ENCODE peak calls at places on chromosome 12, in ten cellular contexts. D is prostate gland, L is ovary, W is IMR-90, Z is caudate nucleus, R is epithelial cell of prostate, Y is cardiac muscle cell, S is heart left ventricle, X is breast epithelium, O is stomach. C is an unnamed sample.
A peak's percentile ranks its signal among the peaks of the same experiment; 100 is the strongest.

GRCh38 chr12:8996682-8997405 is 7.5 kb downstream of the KLRG1 start:
- DNase-seq in Z (no peak), W (peak; percentile 49), R (peak; percentile 26), L (no peak), Y (peak; percentile 16), X (no peak), S (no peak), D (no peak), O (no peak), C (no peak)

GRCh38 chr12:20410746-20411145 is 42.4 kb downstream of the PDE3A start:
- DNase-seq in S (no peak), Z (no peak), D (no peak), W (no peak), R (no peak), Y (peak; percentile 42), O (no peak), X (no peak), L (no peak), C (no peak)

GRCh38 chr12:20602671-20603402 is 92.3 kb upstream of the SLCO1C1 start:
- DNase-seq in S (no peak), W (peak; percentile 88), X (no peak), L (no peak), Z (no peak), Y (peak; percentile 67), O (no peak), R (no peak), D (no peak), C (no peak)

GRCh38 chr12:118189761-118190181 is 53.8 kb downstream of the PEBP1 start:
- DNase-seq in L (peak; percentile 23), R (no peak), Z (no peak), Y (peak; percentile 71), O (no peak), D (peak; percentile 16), W (peak; percentile 82), S (no peak), X (no peak), C (no peak)

GRCh38 chr12:115245005-115245404 is 561.0 kb upstream of the TBX3 start:
- DNase-seq in O (no peak), R (no peak), Y (no peak), W (no peak), Z (no peak), L (no peak), D (no peak), X (no peak), S (peak; percentile 25), C (no peak)

GRCh38 chr12:81758421-81759214 is 532 bp downstream of the PPFIA2 start:
- DNase-seq in Z (no peak), S (no peak), L (no peak), O (no peak), D (no peak), Y (peak; percentile 51), R (no peak), W (no peak), X (no peak), C (no peak)

GRCh38 chr12:88036368-88036965 is 7.3 kb upstream of the C12orf50 start:
- DNase-seq in Y (peak; percentile 34), W (peak; percentile 59), D (no peak), R (peak; percentile 16), L (no peak), S (no peak), Z (no peak), X (no peak), O (no peak), C (no peak)

GRCh38 chr12:32470936-32471335 is 71.6 kb downstream of the FGD4 start:
- DNase-seq in R (no peak), D (no peak), W (no peak), Y (no peak), O (no peak), X (no peak), L (no peak), S (no peak), Z (no peak), C (no peak)

GRCh38 chr12:130661501-130662255 is 54.4 kb downstream of the RIMBP2 start:
- DNase-seq in D (no peak), W (no peak), R (no peak), S (no peak), Y (no peak), Z (no peak), O (no peak), X (no peak), L (no peak), C (no peak)

GRCh38 chr12:5784626-5785130 is 160.4 kb downstream of the ANO2 start:
- DNase-seq in L (no peak), Z (no peak), W (no peak), R (no peak), D (no peak), S (no peak), O (no peak), Y (no peak), X (no peak), C (no peak)
- H3K27ac ChIP-seq in L (no peak overlapping the region), Z (no peak overlapping the region), W (no peak overlapping the region), R (no peak overlapping the region), D (no peak overlapping the region), S (no peak overlapping the region), O (no peak overlapping the region), Y (no peak overlapping the region), X (no peak overlapping the region), C (no peak overlapping the region)

GRCh38 chr12:53751336-53752191 is at the start of gene CISTR:
- DNase-seq in S (peak; percentile 28), D (no peak), R (no peak), W (no peak), Y (no peak), Z (no peak), X (no peak), O (no peak), L (peak; percentile 46), C (no peak)

GRCh38 chr12:53752192-53752601 is 418 bp upstream of the CISTR start:
- DNase-seq in W (no peak), O (no peak), L (no peak), X (no peak), D (no peak), S (no peak), Y (no peak), Z (no peak), R (no peak), C (no peak)

GRCh38 chr12:53748072-53748840 is 3.5 kb downstream of the CISTR start:
- DNase-seq in L (no peak), Z (no peak), O (no peak), S (no peak), W (no peak), D (no peak), R (no peak), X (no peak), Y (no peak), C (no peak)

GRCh38 chr12:53750812-53751335 is 905 bp downstream of the CISTR start:
- DNase-seq in Z (no peak), X (no peak), O (no peak), Y (no peak), L (peak; percentile 44), S (peak; percentile 44), R (no peak), D (no peak), W (peak; percentile 19), C (no peak)

GRCh38 chr12:53749986-53750811 is 1.6 kb downstream of the CISTR start:
- DNase-seq in Z (no peak), O (no peak), W (no peak), X (no peak), R (no peak), D (no peak), Y (no peak), S (no peak), L (no peak), C (no peak)
- H3K27ac ChIP-seq in Z (no peak overlapping the region), O (no peak overlapping the region), W (no peak overlapping the region), X (no peak overlapping the region), R (no peak overlapping the region), D (no peak overlapping the region), Y (no peak overlapping the region), S (no peak overlapping the region), L (no peak overlapping the region), C (no peak overlapping the region)

GRCh38 chr12:12265571-12266388 is 1.1 kb downstream of the LRP6 start:
- DNase-seq in R (no peak), S (no peak), O (no peak), D (peak; percentile 34), Z (no peak), X (no peak), L (no peak), W (peak; percentile 64), Y (peak; percentile 57), C (no peak)

GRCh38 chr12:12265035-12265434 is 1.8 kb downstream of the LRP6 start:
- DNase-seq in W (no peak), Y (no peak), X (no peak), O (no peak), L (no peak), Z (no peak), S (no peak), D (no peak), R (no peak), C (no peak)

GRCh38 chr12:12266389-12266872 is 413 bp downstream of the LRP6 start:
- DNase-seq in D (peak; percentile 26), Z (no peak), X (no peak), Y (no peak), O (no peak), W (no peak), S (peak; percentile 30), L (no peak), R (no peak), C (peak; percentile 6)

GRCh38 chr12:12266873-12267634 is at the start of gene LRP6:
- DNase-seq in O (peak; percentile 90), D (peak; percentile 88), L (peak; percentile 93), R (peak; percentile 73), S (peak; percentile 93), X (peak; percentile 88), Z (peak; percentile 74), W (peak; percentile 94), Y (peak; percentile 97), C (peak; percentile 84)

GRCh38 chr12:12263909-12264308 is 2.9 kb downstream of the LRP6 start:
- DNase-seq in Y (no peak), W (no peak), R (no peak), L (no peak), D (no peak), S (no peak), O (no peak), X (no peak), Z (no peak), C (no peak)
- H3K27ac ChIP-seq in Y (no peak overlapping the region), W (no peak overlapping the region), R (no peak overlapping the region), L (no peak overlapping the region), D (no peak overlapping the region), S (no peak overlapping the region), O (no peak overlapping the region), X (no peak overlapping the region), Z (no peak overlapping the region), C (peak overlapping the region; percentile 99)

GRCh38 chr12:65615091-65615490 is 209.2 kb upstream of the HMGA2 start:
- DNase-seq in X (no peak), D (no peak), Z (no peak), Y (peak; percentile 84), O (no peak), R (no peak), W (peak; percentile 98), L (no peak), S (no peak), C (no peak)

GRCh38 chr12:65613692-65614091 is 210.6 kb upstream of the HMGA2 start:
- DNase-seq in W (peak; percentile 52), O (no peak), R (no peak), D (no peak), X (no peak), Y (no peak), S (no peak), L (no peak), Z (no peak), C (no peak)

GRCh38 chr12:65614259-65614658 is 210.0 kb upstream of the HMGA2 start:
- DNase-seq in X (no peak), D (no peak), O (no peak), Y (no peak), L (no peak), W (no peak), R (no peak), S (no peak), Z (no peak), C (no peak)

GRCh38 chr12:65611396-65611795 is 212.9 kb upstream of the HMGA2 start:
- DNase-seq in R (no peak), Z (no peak), Y (no peak), D (no peak), W (no peak), O (no peak), X (no peak), L (no peak), S (no peak), C (no peak)

GRCh38 chr12:65612440-65612839 is 211.8 kb upstream of the HMGA2 start:
- DNase-seq in W (no peak), L (no peak), S (no peak), X (no peak), O (no peak), Y (peak; percentile 33), Z (no peak), R (no peak), D (no peak), C (no peak)
- H3K27ac ChIP-seq in W (no peak overlapping the region), L (no peak overlapping the region), S (no peak overlapping the region), X (no peak overlapping the region), O (no peak overlapping the region), Y (no peak overlapping the region), Z (no peak overlapping the region), R (peak overlapping the region; percentile 98), D (no peak overlapping the region), C (no peak overlapping the region)